ENCODE peak calls at places on chromosomes 13 and 19, in six cellular contexts. O is activated CD4-positive, alpha-beta T cell treated with anti-CD3 and anti-CD28 coated beads for 24 hours; Q is activated naive CD4-positive, alpha-beta T cell treated with Interleukin-2 at 50 U/mL for 16 hours; P is RWPE1; V is stimulated activated CD4-positive, alpha-beta T cell treated with anti-CD3 and anti-CD28 coated beads, Interleukin-2, amount 100 ng/mL, for 24 hours; X is hypothalamus. B is an unnamed sample.

GRCh38 chr13:20446900-20447299 is 78.8 kb downstream of the CRYL1 start:
- DNase-seq in P (no peak), X (no peak), V (no peak), Q (no peak), O (no peak), B (no peak)

GRCh38 chr19:2494447-2495129 is 18.7 kb downstream of the GADD45B start:
- DNase-seq in V (peak; percentile 65), P (peak; percentile 41), Q (peak; percentile 55), O (no peak), X (peak; percentile 80), B (peak; percentile 43)

GRCh38 chr13:89315287-89315686 is 1644.1 kb downstream of the SLITRK5 start:
- DNase-seq in X (no peak), O (no peak), Q (no peak), P (no peak), V (no peak), B (no peak)

GRCh38 chr13:44870456-44870929 is 118.8 kb downstream of the NUFIP1 start:
- DNase-seq in X (no peak), Q (no peak), V (no peak), P (no peak), O (no peak), B (no peak)

GRCh38 chr13:98564204-98564603 is 12.7 kb downstream of the STK24 start:
- DNase-seq in V (no peak), P (no peak), X (no peak), O (no peak), Q (no peak), B (no peak)

GRCh38 chr19:21835429-21835809 is 563 bp downstream of the ZNF43 start:
- DNase-seq in O (peak; percentile 2), P (no peak), Q (no peak), X (no peak), V (peak; percentile 34), B (no peak)

GRCh38 chr19:55247621-55248099 is 11.2 kb downstream of the PPP6R1 start:
- DNase-seq in V (no peak), X (no peak), O (no peak), Q (no peak), P (peak; percentile 76), B (no peak)

GRCh38 chr13:67101730-67102467 is 128.2 kb downstream of the PCDH9 start:
- DNase-seq in P (no peak), Q (no peak), X (no peak), V (no peak), O (no peak), B (no peak)

GRCh38 chr13:101399365-101399764 is 16.9 kb downstream of the NALCN start:
- DNase-seq in V (no peak), P (no peak), O (no peak), Q (no peak), X (no peak), B (no peak)

GRCh38 chr13:101516262-101516661 is 63.8 kb downstream of the ITGBL1 start:
- DNase-seq in X (no peak), P (no peak), O (no peak), Q (no peak), V (no peak), B (no peak)

GRCh38 chr13:71339736-71340135 is 527.3 kb downstream of the DACH1 start:
- DNase-seq in P (no peak), O (no peak), Q (no peak), X (no peak), V (no peak), B (no peak)

GRCh38 chr19:15120135-15121026 is 13.2 kb downstream of the SYDE1 start:
- DNase-seq in Q (no peak), V (no peak), O (no peak), P (no peak), X (no peak), B (no peak)

GRCh38 chr13:67156718-67157049 is 73.5 kb downstream of the PCDH9 start:
- DNase-seq in X (no peak), V (no peak), O (no peak), P (no peak), Q (no peak), B (no peak)

GRCh38 chr13:98143601-98144500 is 957 bp downstream of the FARP1 start:
- DNase-seq in P (peak; percentile 21), Q (no peak), V (peak; percentile 2), X (peak; percentile 5), O (no peak), B (no peak)

GRCh38 chr13:31945202-31945978 is 86.2 kb upstream of the FRY start:
- DNase-seq in V (no peak), O (no peak), P (peak; percentile 76), X (no peak), Q (no peak), B (peak; percentile 42)

GRCh38 chr19:18274776-18275356 is 614 bp upstream of the IQCN start:
- DNase-seq in V (no peak), Q (no peak), X (peak; percentile 79), P (peak; percentile 78), O (no peak), B (peak; percentile 74)

GRCh38 chr19:49340069-49340864 is 5.1 kb downstream of the CD37 start:
- DNase-seq in Q (no peak), P (peak; percentile 58), X (no peak), O (no peak), V (no peak), B (no peak)

GRCh38 chr19:416416-416815 is 7.5 kb upstream of the C2CD4C start:
- DNase-seq in V (no peak), X (no peak), Q (no peak), O (no peak), P (no peak), B (no peak)

GRCh38 chr19:19338082-19338481 is 17.5 kb downstream of the MAU2 start:
- DNase-seq in V (no peak), Q (no peak), X (no peak), O (no peak), P (no peak), B (no peak)

GRCh38 chr13:37070956-37071355 is 11.5 kb upstream of the SUPT20H start:
- DNase-seq in Q (no peak), V (no peak), O (no peak), P (no peak), X (no peak), B (no peak)

GRCh38 chr13:99653526-99653925 is 152.3 kb downstream of the TM9SF2 start:
- DNase-seq in V (no peak), P (no peak), O (no peak), X (no peak), Q (no peak), B (no peak)

GRCh38 chr19:46659151-46660007 is 1.6 kb downstream of the DACT3 start:
- DNase-seq in X (peak; percentile 40), Q (no peak), V (no peak), O (no peak), P (no peak), B (peak; percentile 51)